ENCODE peak calls at places on chromosomes 1 and 21, in five cellular contexts. One of them, this sample, is unnamed.

GRCh38 chr1:9784508-9785133 is 39.1 kb downstream of the CLSTN1 start:
- DNase-seq in hepatocyte: peak
- DNase-seq in neural progenitor cell: peak
- DNase-seq in Jurkat, Clone E6-1: peak
- DNase-seq in right cardiac atrium: no peak
- DNase-seq in this sample: peak

GRCh38 chr1:65001238-65001792 is 35.0 kb upstream of the JAK1 start:
- DNase-seq in Jurkat, Clone E6-1: no peak
- DNase-seq in neural progenitor cell: peak
- DNase-seq in hepatocyte: peak
- DNase-seq in right cardiac atrium: peak
- DNase-seq in this sample: peak

GRCh38 chr1:71019248-71019647 is 28.4 kb downstream of the PTGER3 start:
- DNase-seq in neural progenitor cell: no peak
- DNase-seq in hepatocyte: no peak
- DNase-seq in right cardiac atrium: no peak
- DNase-seq in Jurkat, Clone E6-1: no peak
- DNase-seq in this sample: no peak

GRCh38 chr21:34724131-34724856 is 55.5 kb downstream of the CLIC6 start:
- DNase-seq in neural progenitor cell: no peak
- DNase-seq in right cardiac atrium: no peak
- DNase-seq in Jurkat, Clone E6-1: no peak
- DNase-seq in hepatocyte: no peak
- DNase-seq in this sample: no peak

GRCh38 chr1:57270926-57271698 is 152.7 kb downstream of the DAB1 start:
- DNase-seq in neural progenitor cell: peak
- DNase-seq in Jurkat, Clone E6-1: no peak
- DNase-seq in hepatocyte: no peak
- DNase-seq in right cardiac atrium: no peak
- DNase-seq in this sample: no peak

GRCh38 chr1:40921522-40921921 is 58.0 kb upstream of the CTPS1 start:
- DNase-seq in Jurkat, Clone E6-1: no peak
- DNase-seq in neural progenitor cell: no peak
- DNase-seq in hepatocyte: no peak
- DNase-seq in right cardiac atrium: no peak
- DNase-seq in this sample: no peak

GRCh38 chr1:181094813-181095212 is 6.3 kb downstream of the IER5 start:
- DNase-seq in hepatocyte: peak
- DNase-seq in right cardiac atrium: peak
- DNase-seq in neural progenitor cell: peak
- DNase-seq in Jurkat, Clone E6-1: no peak
- DNase-seq in this sample: peak

GRCh38 chr1:218165687-218166088 is 119.4 kb upstream of the RRP15 start:
- DNase-seq in neural progenitor cell: peak
- DNase-seq in right cardiac atrium: no peak
- DNase-seq in hepatocyte: no peak
- DNase-seq in Jurkat, Clone E6-1: no peak
- DNase-seq in this sample: no peak

DNA sequence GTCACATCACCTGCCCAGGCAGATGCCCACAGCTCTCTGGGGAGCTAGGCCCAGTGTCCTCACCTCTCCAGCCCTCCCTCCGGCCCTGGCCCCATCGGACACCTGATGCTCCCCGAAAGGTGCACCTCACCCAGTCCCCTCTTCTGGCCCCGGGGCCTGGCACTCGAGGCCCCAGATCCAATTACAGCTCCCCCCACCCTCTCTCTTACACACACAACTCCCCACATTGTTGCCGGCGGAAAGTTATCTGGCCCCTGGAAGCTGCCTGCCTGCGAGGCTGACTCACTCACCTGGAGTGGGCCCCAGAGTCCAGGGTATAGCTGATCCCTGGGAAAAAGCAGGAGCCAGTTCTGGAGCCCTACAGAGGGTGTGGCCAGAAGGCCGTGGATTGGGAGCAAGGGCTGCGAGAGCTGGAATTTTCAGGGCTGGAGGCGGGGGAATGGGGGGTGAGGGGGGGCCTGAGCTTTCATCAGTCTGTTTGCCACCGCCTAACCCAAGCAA is 1.1 kb downstream of the FBXO2 start:
- DNase-seq in neural progenitor cell: peak
- DNase-seq in hepatocyte: peak
- DNase-seq in Jurkat, Clone E6-1: no peak
- DNase-seq in right cardiac atrium: no peak
- DNase-seq in this sample: no peak
- H3K4me3 ChIP-seq in neural progenitor cell: no peak
- H3K4me3 ChIP-seq in hepatocyte: peak
- H3K4me3 ChIP-seq in Jurkat, Clone E6-1: no peak
- H3K4me3 ChIP-seq in right cardiac atrium: no peak
- H3K4me3 ChIP-seq in this sample: peak

DNA sequence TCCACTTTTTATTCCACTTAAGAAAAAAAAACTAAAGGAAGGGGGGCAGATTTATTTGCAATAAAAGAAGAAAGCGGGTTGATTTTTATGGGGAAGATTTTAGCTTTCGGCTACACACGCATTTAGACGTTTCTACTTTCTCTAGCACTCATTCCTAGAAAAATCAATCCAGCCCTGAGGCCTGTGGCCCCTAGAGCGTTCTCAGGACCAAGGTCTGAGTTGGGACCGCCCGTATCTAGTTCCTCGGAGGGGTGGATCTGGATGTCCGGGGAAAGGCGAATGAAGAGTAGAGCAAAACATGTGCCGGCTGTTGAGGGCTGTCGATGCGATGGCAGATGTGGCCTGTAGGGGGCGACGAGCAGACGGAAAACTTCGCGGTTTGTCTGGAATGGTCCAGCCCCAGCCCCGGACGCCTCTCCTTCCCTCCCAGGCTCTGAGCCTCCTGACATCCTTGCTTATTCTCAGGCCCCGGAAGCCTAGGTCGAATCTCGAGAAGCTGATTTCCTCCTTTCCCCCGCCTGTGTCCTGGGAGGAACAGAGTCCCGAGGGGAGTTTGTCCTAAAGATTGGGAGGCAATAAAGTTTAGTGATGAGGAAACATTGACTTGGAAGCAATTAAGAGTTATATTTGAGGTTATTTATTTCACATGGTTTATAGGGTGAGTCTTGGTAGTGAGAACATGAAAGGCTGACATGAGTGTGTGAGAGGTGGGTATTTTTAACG is 5.2 kb downstream of the FOXD3 start:
- DNase-seq in Jurkat, Clone E6-1: peak
- DNase-seq in neural progenitor cell: peak
- DNase-seq in right cardiac atrium: peak
- DNase-seq in hepatocyte: peak
- DNase-seq in this sample: peak
- H3K4me3 ChIP-seq in Jurkat, Clone E6-1: peak
- H3K4me3 ChIP-seq in neural progenitor cell: no peak
- H3K4me3 ChIP-seq in right cardiac atrium: no peak
- H3K4me3 ChIP-seq in hepatocyte: no peak
- H3K4me3 ChIP-seq in this sample: no peak

DNA sequence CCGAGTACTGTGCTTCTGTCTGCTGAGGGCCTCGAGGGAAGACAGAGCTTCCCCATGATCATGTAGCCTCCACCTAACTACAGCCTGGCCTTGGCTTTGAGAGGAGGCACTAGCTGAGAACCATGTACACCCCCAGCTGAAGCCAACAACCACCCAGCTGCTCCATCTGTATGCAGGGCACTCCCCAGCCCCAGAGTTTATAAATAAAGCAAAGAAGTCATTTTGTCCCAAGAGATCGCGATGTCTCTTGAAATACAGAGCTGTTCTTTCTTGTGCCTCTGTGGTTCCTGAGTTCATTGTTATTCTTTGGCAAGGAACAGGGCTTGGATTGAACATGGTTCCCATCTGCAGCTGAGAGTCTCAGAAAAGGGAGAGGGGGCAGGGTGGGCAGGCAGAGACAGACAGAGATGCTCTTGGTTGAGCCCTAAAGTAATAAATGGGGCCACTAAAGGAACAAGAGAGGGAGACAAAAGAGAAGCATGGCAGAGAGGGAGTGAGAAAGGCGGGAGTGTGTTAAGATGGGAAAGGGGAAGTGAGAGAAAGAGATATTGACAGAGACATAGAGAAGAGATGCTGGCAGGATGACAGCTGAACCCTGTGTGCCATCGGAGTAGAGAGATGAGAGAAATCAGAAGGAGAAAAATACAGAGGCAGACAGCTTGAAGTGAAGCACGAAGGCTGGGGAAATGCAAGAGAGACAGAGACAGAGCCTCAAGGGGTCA is 63.3 kb downstream of the TNR start:
- DNase-seq in Jurkat, Clone E6-1: no peak
- DNase-seq in hepatocyte: no peak
- DNase-seq in neural progenitor cell: no peak
- DNase-seq in right cardiac atrium: no peak
- DNase-seq in this sample: no peak
- H3K4me3 ChIP-seq in Jurkat, Clone E6-1: no peak
- H3K4me3 ChIP-seq in hepatocyte: no peak
- H3K4me3 ChIP-seq in neural progenitor cell: no peak
- H3K4me3 ChIP-seq in right cardiac atrium: no peak
- H3K4me3 ChIP-seq in this sample: no peak

GRCh38 chr1:54979327-54979891 is 1.0 kb upstream of the TMEM61 start:
- DNase-seq in hepatocyte: no peak
- DNase-seq in Jurkat, Clone E6-1: no peak
- DNase-seq in neural progenitor cell: no peak
- DNase-seq in right cardiac atrium: no peak
- DNase-seq in this sample: no peak

GRCh38 chr1:54981466-54981865 is 1.0 kb downstream of the TMEM61 start:
- DNase-seq in Jurkat, Clone E6-1: no peak
- DNase-seq in right cardiac atrium: no peak
- DNase-seq in hepatocyte: no peak
- DNase-seq in neural progenitor cell: no peak
- DNase-seq in this sample: no peak

GRCh38 chr1:54980528-54981241 is at the start of gene TMEM61:
- DNase-seq in hepatocyte: peak
- DNase-seq in neural progenitor cell: peak
- DNase-seq in Jurkat, Clone E6-1: no peak
- DNase-seq in right cardiac atrium: no peak
- DNase-seq in this sample: peak

GRCh38 chr1:54978528-54979326 is 1.7 kb upstream of the TMEM61 start:
- DNase-seq in right cardiac atrium: no peak
- DNase-seq in neural progenitor cell: no peak
- DNase-seq in Jurkat, Clone E6-1: no peak
- DNase-seq in hepatocyte: no peak
- DNase-seq in this sample: no peak

GRCh38 chr1:54980046-54980527 is 341 bp upstream of the TMEM61 start:
- DNase-seq in hepatocyte: no peak
- DNase-seq in Jurkat, Clone E6-1: no peak
- DNase-seq in neural progenitor cell: no peak
- DNase-seq in right cardiac atrium: no peak
- DNase-seq in this sample: no peak
- H3K4me3 ChIP-seq in hepatocyte: peak
- H3K4me3 ChIP-seq in Jurkat, Clone E6-1: no peak
- H3K4me3 ChIP-seq in neural progenitor cell: peak
- H3K4me3 ChIP-seq in right cardiac atrium: peak
- H3K4me3 ChIP-seq in this sample: no peak

GRCh38 chr1:235882816-235883215 is 16.1 kb upstream of the LYST start:
- DNase-seq in right cardiac atrium: no peak
- DNase-seq in Jurkat, Clone E6-1: no peak
- DNase-seq in neural progenitor cell: no peak
- DNase-seq in hepatocyte: no peak
- DNase-seq in this sample: no peak

GRCh38 chr1:235883261-235883927 is 16.7 kb upstream of the LYST start:
- DNase-seq in right cardiac atrium: peak
- DNase-seq in hepatocyte: peak
- DNase-seq in Jurkat, Clone E6-1: no peak
- DNase-seq in neural progenitor cell: no peak
- DNase-seq in this sample: peak

GRCh38 chr1:235885654-235886238 is 19.0 kb upstream of the LYST start:
- DNase-seq in hepatocyte: no peak
- DNase-seq in neural progenitor cell: no peak
- DNase-seq in right cardiac atrium: no peak
- DNase-seq in Jurkat, Clone E6-1: no peak
- DNase-seq in this sample: no peak

GRCh38 chr1:235878082-235878781 is 11.5 kb upstream of the LYST start:
- DNase-seq in neural progenitor cell: no peak
- DNase-seq in Jurkat, Clone E6-1: no peak
- DNase-seq in right cardiac atrium: no peak
- DNase-seq in hepatocyte: no peak
- DNase-seq in this sample: no peak

DNA sequence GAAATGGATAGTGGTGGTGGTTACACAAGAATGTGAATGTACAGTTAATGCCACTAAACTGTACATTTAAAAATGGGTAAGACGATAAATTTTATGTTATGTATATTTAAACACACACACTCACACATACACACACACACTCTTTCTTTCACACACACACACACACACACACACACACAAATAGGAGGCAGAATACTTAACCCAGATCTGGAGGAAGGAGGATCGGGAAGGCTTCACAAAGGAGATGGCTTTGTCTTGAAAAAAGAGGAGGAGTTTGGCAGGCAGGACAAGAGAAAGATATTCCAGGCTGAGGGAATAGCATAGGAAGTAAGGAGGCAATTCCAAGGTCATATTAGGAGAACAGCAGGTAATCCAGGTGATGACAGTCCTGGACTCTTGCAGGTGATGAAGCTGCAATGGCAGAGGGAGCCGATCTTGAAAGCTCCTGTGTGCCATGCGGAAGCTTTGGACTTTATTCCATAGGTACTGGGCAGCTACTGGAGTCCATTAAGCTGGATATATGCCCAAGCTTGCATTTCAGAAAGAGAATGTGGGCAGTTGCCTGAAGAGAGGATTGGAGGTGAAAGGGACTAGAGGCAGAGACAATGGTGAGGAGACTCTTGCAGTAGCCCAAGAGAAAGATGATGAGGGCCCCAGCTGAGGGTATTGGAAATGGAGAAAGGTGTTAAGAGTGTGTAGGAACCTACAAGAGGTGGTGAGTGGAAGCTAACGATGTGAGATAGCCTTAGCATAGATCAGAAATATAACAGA is 15.4 kb upstream of the LYST start:
- DNase-seq in neural progenitor cell: no peak
- DNase-seq in hepatocyte: no peak
- DNase-seq in right cardiac atrium: no peak
- DNase-seq in Jurkat, Clone E6-1: no peak
- DNase-seq in this sample: no peak
- H3K4me3 ChIP-seq in neural progenitor cell: no peak
- H3K4me3 ChIP-seq in hepatocyte: no peak
- H3K4me3 ChIP-seq in right cardiac atrium: no peak
- H3K4me3 ChIP-seq in Jurkat, Clone E6-1: no peak
- H3K4me3 ChIP-seq in this sample: no peak